ENCODE peak calls at places on chromosomes 11 and 22, in nine cellular contexts. R is thoracic aorta, K is ascending aorta, Q is right lobe of liver, S is kidney, O is dorsolateral prefrontal cortex, C is colonic mucosa, Z is mammary epithelial cell, B is IMR-90. P is an unnamed sample.

GRCh38 chr22:23825246-23825905 is 13.4 kb downstream of the DERL3 start:
- DNase-seq in R (no peak), K (peak), Q (peak), S (peak), O (no peak), C (no peak), Z (no peak), B (no peak), P (no peak)

GRCh38 chr11:111978028-111978771 is 41.1 kb downstream of the DIXDC1 start:
- DNase-seq in R (no peak), K (peak), Q (no peak), S (no peak), O (peak), C (peak), Z (peak), B (peak), P (no peak)

GRCh38 chr11:121318848-121319834 is 26.6 kb downstream of the SC5D start:
- DNase-seq in R (no peak), K (no peak), Q (no peak), S (no peak), O (no peak), C (no peak), Z (peak), B (peak), P (no peak)

GRCh38 chr22:49517721-49518120 is 310.0 kb downstream of the BRD1 start:
- DNase-seq in R (no peak), K (peak), Q (peak), S (no peak), O (peak), C (no peak), Z (no peak), B (no peak), P (no peak)

GRCh38 chr11:116078101-116078561 is 573.9 kb upstream of the CADM1 start:
- DNase-seq in R (no peak), K (no peak), Q (no peak), S (no peak), O (no peak), C (no peak), Z (no peak), B (peak), P (no peak)

GRCh38 chr11:122748968-122749687 is 89.2 kb upstream of the CRTAM start:
- DNase-seq in R (no peak), K (peak), Q (no peak), S (no peak), O (peak), C (no peak), Z (peak), B (peak), P (peak)

GRCh38 chr11:88886796-88887195 is 179.0 kb downstream of the GRM5 start:
- DNase-seq in R (no peak), K (no peak), Q (peak), S (no peak), O (no peak), C (peak), Z (peak), B (peak), P (no peak)

GRCh38 chr22:45511847-45512261 is 9.2 kb downstream of the FBLN1 start:
- DNase-seq in R (no peak), K (peak), Q (no peak), S (peak), O (no peak), C (peak), Z (no peak), B (peak), P (no peak)

GRCh38 chr22:38754247-38755154 is 1.3 kb downstream of the SUN2 start:
- DNase-seq in R (peak), K (peak), Q (peak), S (peak), O (no peak), C (peak), Z (peak), B (peak), P (peak)

GRCh38 chr11:120410622-120411380 is 74.6 kb downstream of the ARHGEF12 start:
- DNase-seq in R (no peak), K (no peak), Q (no peak), S (no peak), O (no peak), C (no peak), Z (no peak), B (no peak), P (no peak)

GRCh38 chr11:34030386-34030785 is 21.1 kb upstream of the CAPRIN1 start:
- DNase-seq in R (no peak), K (no peak), Q (no peak), S (no peak), O (no peak), C (no peak), Z (peak), B (no peak), P (no peak)

GRCh38 chr22:38830026-38830844 is 13.6 kb downstream of the NPTXR start:
- DNase-seq in R (no peak), K (no peak), Q (no peak), S (peak), O (peak), C (no peak), Z (no peak), B (no peak), P (no peak)

GRCh38 chr11:29336727-29337212 is 680.1 kb downstream of the KCNA4 start:
- DNase-seq in R (no peak), K (no peak), Q (no peak), S (no peak), O (no peak), C (no peak), Z (no peak), B (peak), P (no peak)

GRCh38 chr22:49198705-49199084 is 629.0 kb downstream of the BRD1 start:
- DNase-seq in R (no peak), K (peak), Q (peak), S (peak), O (peak), C (no peak), Z (no peak), B (no peak), P (no peak)

GRCh38 chr22:27298387-27299141 is 503.0 kb downstream of the MN1 start:
- DNase-seq in R (no peak), K (peak), Q (no peak), S (no peak), O (no peak), C (no peak), Z (no peak), B (no peak), P (no peak)

GRCh38 chr11:3609416-3610265 is 32.2 kb downstream of the ART5 start:
- DNase-seq in R (no peak), K (no peak), Q (no peak), S (no peak), O (no peak), C (peak), Z (peak), B (peak), P (no peak)

GRCh38 chr11:112223125-112223524 is 3.1 kb upstream of the PTS start:
- DNase-seq in R (no peak), K (no peak), Q (no peak), S (no peak), O (no peak), C (no peak), Z (peak), B (peak), P (no peak)

GRCh38 chr22:17492247-17492646 is 71.1 kb upstream of the SLC25A18 start:
- DNase-seq in R (no peak), K (no peak), Q (no peak), S (no peak), O (peak), C (no peak), Z (no peak), B (no peak), P (no peak)

DNA sequence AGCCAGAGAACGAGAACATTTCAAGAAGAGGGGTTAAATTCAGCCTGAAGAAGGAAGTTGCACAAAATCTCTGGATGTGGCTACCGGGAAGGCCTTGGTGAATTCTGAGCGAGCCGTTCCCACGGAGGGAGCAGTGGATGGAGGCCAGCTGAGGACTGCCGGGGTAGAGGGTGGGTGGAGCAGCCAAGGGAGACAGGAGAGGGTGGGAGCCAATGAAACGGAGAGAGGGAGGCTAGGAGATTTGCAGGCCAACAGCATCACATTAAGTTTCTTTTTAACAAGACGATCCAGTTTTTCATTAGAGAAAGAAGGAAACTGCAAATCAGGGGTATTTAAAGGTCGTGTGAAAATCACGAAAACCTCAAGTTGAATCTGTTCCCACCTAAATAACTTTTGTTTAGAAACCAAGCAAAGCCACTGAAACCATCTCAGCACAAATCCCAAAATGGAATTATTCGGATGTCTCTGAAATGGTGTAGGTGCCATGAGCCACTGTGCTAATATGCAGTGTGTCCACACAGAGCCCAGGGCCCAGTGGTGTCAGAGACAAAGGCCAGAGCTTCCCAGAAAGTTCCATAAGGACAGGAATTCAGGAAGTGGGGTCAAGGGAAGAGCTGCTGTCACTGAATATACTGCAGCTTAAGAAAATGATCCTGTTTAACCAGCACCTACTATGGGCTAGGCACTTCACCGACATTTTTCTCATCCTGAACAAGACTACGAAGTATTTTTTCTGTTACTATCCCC is 59.7 kb upstream of the SLC35C1 start:
- DNase-seq in R (no peak), K (peak), Q (no peak), S (peak), O (peak), C (no peak), Z (no peak), B (no peak), P (no peak)
- H3K27ac ChIP-seq in R (peak), K (peak), Q (no peak), S (no peak), O (no peak), C (no peak), Z (no peak), B (no peak), P (no peak)

DNA sequence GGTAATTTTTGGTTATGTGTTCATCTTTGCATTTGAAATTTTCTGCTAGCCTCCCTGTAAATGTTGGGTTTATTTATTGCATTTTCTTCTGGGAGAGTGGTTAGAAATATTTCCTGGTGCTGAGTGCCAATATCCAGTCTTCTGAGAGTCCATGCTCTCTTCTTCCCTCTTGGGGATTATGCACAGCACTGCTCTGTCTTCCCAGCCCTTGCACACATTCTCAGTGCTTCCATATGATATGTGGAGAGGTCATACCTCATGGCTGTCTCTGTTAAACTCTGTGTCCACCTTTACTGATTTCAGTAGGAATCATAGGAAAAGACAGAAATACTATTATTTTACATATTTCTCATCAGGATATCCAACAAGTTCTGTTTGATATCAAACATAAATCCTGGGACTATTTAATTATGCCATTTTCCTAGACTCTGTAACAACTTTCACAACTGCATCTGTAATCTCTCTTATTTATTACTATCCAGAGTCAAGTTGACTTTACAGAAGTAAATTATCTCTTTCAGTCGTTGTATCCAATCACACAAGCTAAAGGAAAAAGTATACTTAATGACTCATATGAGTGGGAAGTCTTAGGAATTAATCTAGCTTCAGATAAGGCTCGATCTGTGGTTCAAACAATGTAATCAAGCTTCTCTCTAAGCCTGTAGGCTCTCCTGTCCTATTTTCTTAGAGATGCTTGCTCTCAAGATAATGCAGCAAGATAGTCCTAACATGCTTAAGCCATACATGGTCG is 2.7 kb upstream of the NXPE1 start:
- DNase-seq in R (no peak), K (no peak), Q (no peak), S (no peak), O (no peak), C (no peak), Z (no peak), B (peak), P (no peak)
- TF ChIP-seq CTCF in R (no peak), K (no peak), Q (no peak), S (no peak), O (no peak), C (no peak), Z (no peak), B (no peak), P (no peak)

GRCh38 chr11:132898021-132898420 is 634.3 kb downstream of the OPCML start:
- DNase-seq in R (no peak), K (no peak), Q (peak), S (no peak), O (no peak), C (no peak), Z (peak), B (peak), P (no peak)

GRCh38 chr11:132898676-132899075 is 633.6 kb downstream of the OPCML start:
- DNase-seq in R (no peak), K (no peak), Q (no peak), S (no peak), O (no peak), C (no peak), Z (no peak), B (peak), P (no peak)

GRCh38 chr11:132895340-132895739 is 637.0 kb downstream of the OPCML start:
- DNase-seq in R (no peak), K (no peak), Q (no peak), S (no peak), O (no peak), C (no peak), Z (peak), B (peak), P (no peak)

DNA sequence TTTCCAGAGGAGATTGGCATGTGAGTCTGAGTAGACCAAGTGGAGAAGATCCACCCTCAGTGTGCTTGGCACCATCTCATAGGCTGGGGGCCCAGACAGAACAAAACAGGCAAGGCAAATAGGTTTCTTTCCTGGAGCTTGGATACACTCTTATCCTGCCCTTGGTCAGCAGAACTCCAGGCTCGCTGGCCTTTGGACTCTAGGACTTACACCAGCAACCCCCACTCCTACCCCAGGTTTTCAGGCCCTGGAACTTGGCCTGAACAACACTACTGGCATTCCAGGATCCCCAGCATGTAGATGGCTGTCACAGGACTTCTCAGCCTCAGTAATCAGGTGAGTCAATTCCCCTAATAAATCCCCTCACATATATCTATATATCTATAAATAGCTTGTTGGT is 637.7 kb downstream of the OPCML start:
- DNase-seq in R (no peak), K (no peak), Q (peak), S (no peak), O (no peak), C (no peak), Z (no peak), B (no peak), P (no peak)
- H3K27ac ChIP-seq in R (no peak), K (no peak), Q (no peak), S (no peak), O (no peak), C (no peak), Z (no peak), B (no peak), P (no peak)

DNA sequence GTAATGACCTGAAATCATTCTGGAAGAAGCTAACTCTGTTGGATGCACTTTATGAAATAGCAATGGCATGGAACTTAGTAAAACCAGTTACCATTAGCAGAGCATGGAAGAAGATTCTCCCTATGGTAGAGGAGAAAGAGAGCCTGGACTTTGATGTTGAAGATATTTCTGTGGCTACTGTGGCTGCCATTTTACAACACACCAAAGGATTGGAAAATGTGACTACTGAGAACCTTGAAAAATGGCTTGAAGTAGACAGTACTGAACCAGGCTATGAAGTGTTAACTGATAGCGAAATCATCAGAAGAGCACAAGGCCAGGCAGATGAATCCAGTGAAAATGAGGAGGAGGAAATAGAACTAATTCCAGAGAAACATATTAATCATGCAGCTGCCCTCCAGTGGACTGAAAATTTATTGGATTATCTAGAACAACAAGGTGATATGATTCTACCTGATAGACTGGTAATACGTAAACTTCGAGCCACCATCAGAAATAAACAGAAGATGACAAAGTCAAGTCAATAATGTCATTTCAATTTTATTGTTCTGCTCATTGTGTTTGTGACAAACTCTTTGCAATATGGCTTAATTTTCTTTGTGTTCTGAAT is 2.0 kb downstream of the JRKL start:
- DNase-seq in R (no peak), K (no peak), Q (no peak), S (no peak), O (no peak), C (no peak), Z (no peak), B (no peak), P (no peak)
- TF ChIP-seq CTCF in R (no peak), K (no peak), Q (no peak), S (no peak), O (no peak), C (no peak), Z (peak), B (no peak), P (no peak)

GRCh38 chr11:64720167-64720566 is 2.8 kb downstream of the NRXN2 start:
- DNase-seq in R (no peak), K (no peak), Q (no peak), S (no peak), O (no peak), C (no peak), Z (no peak), B (no peak), P (no peak)

GRCh38 chr11:64718084-64718779 is 4.8 kb downstream of the NRXN2 start:
- DNase-seq in R (no peak), K (no peak), Q (no peak), S (no peak), O (peak), C (no peak), Z (no peak), B (no peak), P (no peak)

GRCh38 chr11:64720640-64721358 is 2.2 kb downstream of the NRXN2 start:
- DNase-seq in R (no peak), K (no peak), Q (no peak), S (no peak), O (no peak), C (no peak), Z (no peak), B (no peak), P (no peak)

GRCh38 chr11:64718780-64719124 is 4.2 kb downstream of the NRXN2 start:
- DNase-seq in R (no peak), K (no peak), Q (no peak), S (no peak), O (no peak), C (no peak), Z (no peak), B (no peak), P (no peak)

GRCh38 chr11:64719406-64719805 is 3.6 kb downstream of the NRXN2 start:
- DNase-seq in R (no peak), K (no peak), Q (no peak), S (no peak), O (no peak), C (no peak), Z (no peak), B (no peak), P (no peak)
- H3K27ac ChIP-seq in R (no peak), K (no peak), Q (no peak), S (no peak), O (no peak), C (no peak), Z (no peak), B (no peak), P (no peak)

DNA sequence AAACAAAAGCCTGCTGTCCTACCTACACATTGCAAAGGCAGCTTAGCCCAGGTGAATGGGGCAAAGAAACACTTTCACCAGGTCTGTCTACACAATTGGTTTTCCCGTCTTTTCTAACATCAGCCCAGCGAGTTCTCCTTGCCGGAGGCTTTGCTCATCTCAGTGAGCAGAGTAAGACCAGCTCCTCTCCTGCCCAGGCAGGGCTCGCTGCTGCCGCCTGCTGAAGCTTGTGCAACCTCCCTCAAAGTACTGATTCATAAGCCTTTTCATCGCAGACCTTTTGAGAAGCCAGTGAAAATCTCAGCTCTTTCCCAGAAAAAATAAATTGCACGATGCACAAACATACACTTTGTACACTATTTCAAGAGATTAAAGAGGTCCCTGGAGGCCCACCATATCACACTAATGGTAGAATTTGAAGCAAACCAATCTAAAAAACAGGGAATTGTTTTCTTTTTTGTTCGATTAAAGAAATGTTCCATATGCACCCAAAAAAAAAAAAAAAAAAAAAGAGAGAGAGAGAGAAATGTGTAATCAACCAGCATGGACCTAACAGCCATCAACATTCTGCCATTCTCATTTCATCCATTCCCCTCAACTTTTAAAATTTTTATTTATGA is 328.1 kb upstream of the MPPED2 start:
- DNase-seq in R (no peak), K (peak), Q (no peak), S (peak), O (peak), C (peak), Z (peak), B (peak), P (no peak)
- TF ChIP-seq CTCF in R (peak), K (no peak), Q (no peak), S (peak), O (peak), C (peak), Z (peak), B (peak), P (no peak)